ENCODE peak calls at places on chromosomes 16 and 17, in six cellular contexts. D, L, P, Q, M and H are unnamed samples.

GRCh38 chr16:78800535-78800934 is 701.1 kb downstream of the WWOX start:
- DNase-seq in P (no peak), M (no peak), D (no peak), L (no peak), Q (no peak), H (no peak)

GRCh38 chr17:42456223-42457106 is 2.2 kb upstream of the ATP6V0A1 start:
- DNase-seq in Q (no peak), M (no peak), P (no peak), L (peak; percentile 91), D (no peak), H (no peak)

GRCh38 chr17:58783380-58783779 is 27.7 kb downstream of the PPM1E start:
- DNase-seq in P (no peak), M (no peak), Q (no peak), L (no peak), D (no peak), H (peak; percentile 28)

GRCh38 chr16:53090591-53091507 is 36.1 kb downstream of the CHD9 start:
- DNase-seq in P (peak; percentile 95), L (peak; percentile 90), Q (peak; percentile 99), M (peak; percentile 94), D (peak; percentile 99), H (no peak)

GRCh38 chr17:68417317-68417716 is 40.0 kb downstream of the WIPI1 start:
- DNase-seq in D (peak; percentile 19), M (no peak), L (no peak), Q (no peak), P (no peak), H (no peak)

GRCh38 chr17:54864070-54864469 is 36.6 kb upstream of the TOM1L1 start:
- DNase-seq in D (no peak), L (no peak), M (no peak), P (no peak), Q (no peak), H (no peak)

GRCh38 chr17:56141046-56141839 is 12.0 kb upstream of the ANKFN1 start:
- DNase-seq in L (no peak), M (no peak), P (no peak), D (no peak), Q (no peak), H (no peak)

GRCh38 chr17:22272363-22273146 is 580.2 kb downstream of the KCNJ18 start:
- DNase-seq in Q (no peak), D (no peak), M (no peak), P (no peak), L (no peak), H (no peak)

GRCh38 chr17:64230551-64231408 is 32.3 kb downstream of the TEX2 start:
- DNase-seq in M (no peak), P (no peak), Q (peak; percentile 54), D (no peak), L (no peak), H (no peak)

GRCh38 chr17:8436169-8436932 is 667 bp downstream of the NDEL1 start:
- DNase-seq in L (peak; percentile 55), P (peak; percentile 70), Q (no peak), D (peak; percentile 83), M (peak; percentile 62), H (peak; percentile 31)

GRCh38 chr16:67965668-67966548 is 2.5 kb downstream of the SLC12A4 start:
- DNase-seq in P (no peak), L (no peak), M (no peak), D (no peak), Q (no peak), H (no peak)
- H3K4me3 ChIP-seq in P (no peak overlapping the region), L (no peak overlapping the region), M (peak overlapping the region; percentile 98), D (peak overlapping the region; percentile 71), Q (peak overlapping the region; percentile 94), H (no peak overlapping the region)

GRCh38 chr16:28063611-28064061 is at the start of gene GSG1L:
- DNase-seq in M (no peak), L (no peak), D (no peak), Q (no peak), P (no peak), H (no peak)

GRCh38 chr16:28062261-28063046 is 1.1 kb downstream of the GSG1L start:
- DNase-seq in D (no peak), P (no peak), Q (no peak), L (no peak), M (no peak), H (no peak)

GRCh38 chr16:28063047-28063521 is 430 bp downstream of the GSG1L start:
- DNase-seq in L (peak; percentile 50), Q (no peak), D (no peak), M (no peak), P (no peak), H (no peak)

GRCh38 chr16:28064706-28065249 is 1.3 kb upstream of the GSG1L start:
- DNase-seq in Q (no peak), D (no peak), P (no peak), L (no peak), M (no peak), H (no peak)

GRCh38 chr16:28064150-28064549 is 636 bp upstream of the GSG1L start:
- DNase-seq in Q (no peak), M (no peak), P (no peak), L (no peak), D (no peak), H (no peak)
- H3K4me3 ChIP-seq in Q (no peak overlapping the region), M (no peak overlapping the region), P (no peak overlapping the region), L (no peak overlapping the region), D (no peak overlapping the region), H (no peak overlapping the region)

DNA sequence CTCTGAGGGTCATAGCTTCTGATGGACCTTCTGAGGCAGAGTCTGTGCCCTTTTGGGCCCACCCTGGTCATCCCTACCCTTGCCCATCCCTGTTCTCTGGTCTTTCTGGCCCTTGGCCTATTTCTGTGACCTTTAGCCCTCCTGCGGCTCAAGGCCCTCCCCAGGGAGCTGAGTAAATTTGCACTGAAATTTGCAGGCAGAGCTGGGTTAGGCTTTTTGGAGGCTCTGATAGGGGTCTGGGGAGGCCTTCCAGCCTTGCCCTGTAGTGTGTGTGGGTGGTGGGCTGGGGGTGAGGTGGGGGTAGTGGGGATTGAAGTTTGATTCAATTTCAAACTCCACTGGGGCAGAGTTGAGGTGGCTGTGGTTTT is 17.8 kb downstream of the RARA start:
- DNase-seq in D (no peak), M (no peak), L (no peak), P (peak; percentile 62), Q (no peak), H (no peak)
- H3K4me3 ChIP-seq in D (no peak overlapping the region), M (no peak overlapping the region), L (no peak overlapping the region), P (no peak overlapping the region), Q (no peak overlapping the region), H (no peak overlapping the region)

DNA sequence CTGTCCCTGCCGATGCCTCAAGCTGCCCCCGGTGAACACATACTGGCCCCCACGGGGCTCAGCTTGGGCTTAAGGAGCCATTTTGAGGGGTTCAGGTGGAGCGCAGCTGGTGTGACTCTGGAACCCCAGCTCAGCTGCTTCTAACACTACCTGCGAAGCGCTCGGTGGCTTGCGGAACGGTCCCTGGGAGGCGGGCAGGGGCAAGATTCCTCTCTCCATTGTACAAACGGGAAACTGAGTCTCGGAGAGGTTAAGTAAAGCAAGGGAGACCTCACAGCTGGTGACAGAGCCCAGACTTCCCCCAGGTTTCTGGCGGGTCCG is 11.8 kb downstream of the GALK1 start:
- DNase-seq in Q (no peak), P (no peak), L (no peak), D (no peak), M (no peak), H (no peak)
- H3K4me3 ChIP-seq in Q (peak overlapping the region; percentile 37), P (peak overlapping the region; percentile 46), L (no peak overlapping the region), D (peak overlapping the region; percentile 54), M (peak overlapping the region; percentile 47), H (peak overlapping the region; percentile 38)

GRCh38 chr17:4498461-4499397 is at the start of gene SPNS2:
- DNase-seq in P (peak; percentile 47), M (peak; percentile 74), L (peak; percentile 82), Q (no peak), D (no peak), H (peak; percentile 71)

GRCh38 chr17:4501295-4501949 is 2.7 kb downstream of the SPNS2 start:
- DNase-seq in M (no peak), P (no peak), Q (no peak), L (peak; percentile 84), D (no peak), H (no peak)

GRCh38 chr17:4500188-4500565 is 1.5 kb downstream of the SPNS2 start:
- DNase-seq in L (peak; percentile 50), D (no peak), M (no peak), P (no peak), Q (no peak), H (no peak)

GRCh38 chr17:4497101-4497824 is 1.4 kb upstream of the SPNS2 start:
- DNase-seq in P (no peak), Q (no peak), D (no peak), L (peak; percentile 50), M (no peak), H (no peak)

DNA sequence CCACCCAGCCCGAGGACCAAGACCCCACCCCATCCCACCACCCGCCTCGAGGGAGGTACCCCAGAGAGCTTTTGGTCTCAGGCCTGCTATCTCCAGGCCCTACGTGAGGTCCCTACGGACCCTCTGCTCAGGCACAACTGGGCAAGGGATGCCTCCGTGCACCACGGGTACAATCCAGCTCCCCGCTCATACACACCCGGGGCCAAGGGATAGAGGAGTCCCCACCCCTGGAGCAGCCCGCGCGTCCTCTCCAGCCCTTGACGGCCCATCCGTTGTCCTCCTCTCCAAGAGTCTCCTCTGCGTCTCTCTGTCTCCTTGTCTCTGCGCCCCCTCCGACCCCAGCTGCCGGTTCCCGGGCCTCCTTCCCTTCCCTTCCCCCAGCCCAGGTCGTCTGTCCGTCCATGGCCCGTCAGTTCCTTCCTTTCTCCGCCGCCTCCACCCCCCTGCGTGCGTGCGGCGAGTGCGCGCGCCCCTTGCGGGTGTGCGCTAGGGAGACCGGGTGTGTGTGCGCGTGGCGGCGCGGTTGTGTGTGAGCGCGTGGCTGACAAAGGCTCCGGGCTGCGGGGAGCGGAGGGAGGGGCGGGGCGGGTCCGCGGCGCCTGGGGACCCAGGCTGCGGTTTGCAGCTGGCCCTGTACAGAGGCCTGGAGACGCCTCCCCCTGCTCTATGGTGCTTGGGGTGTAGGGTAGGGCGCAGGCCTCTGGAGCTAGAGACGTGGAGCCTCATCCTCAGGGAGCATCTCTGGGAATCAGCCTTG is 928 bp downstream of the SPNS2 start:
- DNase-seq in P (no peak), D (no peak), L (peak; percentile 84), M (no peak), Q (no peak), H (peak; percentile 23)
- H3K4me3 ChIP-seq in P (peak overlapping the region; percentile 30), D (peak overlapping the region; percentile 46), L (peak overlapping the region; percentile 81), M (peak overlapping the region; percentile 61), Q (no peak overlapping the region), H (peak overlapping the region; percentile 11)

GRCh38 chr17:4691686-4692085 is 12.3 kb downstream of the PELP1 start:
- DNase-seq in L (no peak), Q (no peak), M (no peak), D (no peak), P (no peak), H (no peak)

GRCh38 chr17:4693416-4693815 is 10.5 kb downstream of the PELP1 start:
- DNase-seq in D (peak; percentile 0), M (no peak), Q (no peak), P (no peak), L (no peak), H (no peak)

GRCh38 chr17:4690745-4691144 is 13.2 kb downstream of the PELP1 start:
- DNase-seq in P (no peak), D (no peak), Q (no peak), L (no peak), M (no peak), H (no peak)

DNA sequence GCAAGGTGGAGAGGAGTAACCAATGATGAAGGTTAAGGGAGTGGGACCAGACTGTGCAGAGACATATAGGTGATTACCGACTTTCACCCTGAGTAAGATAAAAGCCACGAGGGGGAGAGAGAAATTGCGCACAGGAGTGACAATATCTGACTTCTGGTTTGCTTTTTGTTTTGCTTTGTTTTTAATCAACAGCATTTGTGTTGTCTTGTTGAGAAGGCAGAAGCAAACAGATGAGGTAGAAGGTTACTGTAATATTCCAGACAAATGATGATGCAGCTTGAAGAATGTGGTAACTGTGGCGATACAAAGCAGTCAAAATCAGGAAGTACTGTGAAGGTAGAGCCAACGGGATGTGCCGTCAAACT is 7.5 kb downstream of the PELP1 start:
- DNase-seq in Q (no peak), D (peak; percentile 8), L (no peak), P (no peak), M (no peak), H (no peak)
- H3K4me3 ChIP-seq in Q (no peak overlapping the region), D (no peak overlapping the region), L (no peak overlapping the region), P (no peak overlapping the region), M (no peak overlapping the region), H (no peak overlapping the region)